ENCODE peak calls at places on chromosomes 12 and 14, in ten cellular contexts. One of them, this sample, is unnamed.

GRCh38 chr12:104456950-104457745 is 400 bp downstream of the CHST11 start:
- DNase-seq in tibial artery: peak
- DNase-seq in HFFc6: peak
- DNase-seq in HFF-Myc: peak
- DNase-seq in GM19239: no peak
- DNase-seq in ELF-1: peak
- DNase-seq in HTR-8/SVneo: peak
- DNase-seq in CD4-positive, alpha-beta memory T cell: peak
- DNase-seq in activated CD8-positive, alpha-beta memory T cell treated with anti-CD3 and anti-CD28 coated beads for 48 hours: no peak
- DNase-seq in lower leg skin: peak
- DNase-seq in this sample: peak

GRCh38 chr14:99651953-99652746 is 7.2 kb downstream of the HHIPL1 start:
- DNase-seq in tibial artery: no peak
- DNase-seq in HFFc6: no peak
- DNase-seq in HFF-Myc: no peak
- DNase-seq in GM19239: no peak
- DNase-seq in ELF-1: no peak
- DNase-seq in HTR-8/SVneo: no peak
- DNase-seq in CD4-positive, alpha-beta memory T cell: no peak
- DNase-seq in activated CD8-positive, alpha-beta memory T cell treated with anti-CD3 and anti-CD28 coated beads for 48 hours: no peak
- DNase-seq in lower leg skin: no peak
- DNase-seq in this sample: no peak

GRCh38 chr12:59500335-59500734 is 95.5 kb upstream of the SLC16A7 start:
- DNase-seq in tibial artery: no peak
- DNase-seq in HFFc6: no peak
- DNase-seq in HFF-Myc: no peak
- DNase-seq in GM19239: no peak
- DNase-seq in ELF-1: no peak
- DNase-seq in HTR-8/SVneo: no peak
- DNase-seq in CD4-positive, alpha-beta memory T cell: no peak
- DNase-seq in activated CD8-positive, alpha-beta memory T cell treated with anti-CD3 and anti-CD28 coated beads for 48 hours: no peak
- DNase-seq in lower leg skin: no peak
- DNase-seq in this sample: no peak

GRCh38 chr12:10395390-10395998 is 5.7 kb upstream of the KLRK1 start:
- DNase-seq in tibial artery: no peak
- DNase-seq in HFFc6: peak
- DNase-seq in HFF-Myc: peak
- DNase-seq in GM19239: no peak
- DNase-seq in ELF-1: peak
- DNase-seq in HTR-8/SVneo: peak
- DNase-seq in CD4-positive, alpha-beta memory T cell: no peak
- DNase-seq in activated CD8-positive, alpha-beta memory T cell treated with anti-CD3 and anti-CD28 coated beads for 48 hours: no peak
- DNase-seq in lower leg skin: no peak
- DNase-seq in this sample: no peak

GRCh38 chr12:81417056-81417455 is 339.2 kb downstream of the ACSS3 start:
- DNase-seq in tibial artery: no peak
- DNase-seq in HFFc6: no peak
- DNase-seq in HFF-Myc: no peak
- DNase-seq in GM19239: no peak
- DNase-seq in ELF-1: no peak
- DNase-seq in HTR-8/SVneo: no peak
- DNase-seq in CD4-positive, alpha-beta memory T cell: no peak
- DNase-seq in activated CD8-positive, alpha-beta memory T cell treated with anti-CD3 and anti-CD28 coated beads for 48 hours: no peak
- DNase-seq in lower leg skin: no peak
- DNase-seq in this sample: no peak

GRCh38 chr12:132471011-132471857 is 18.7 kb upstream of the FBRSL1 start:
- DNase-seq in tibial artery: no peak
- DNase-seq in HFFc6: no peak
- DNase-seq in HFF-Myc: no peak
- DNase-seq in GM19239: no peak
- DNase-seq in ELF-1: no peak
- DNase-seq in HTR-8/SVneo: no peak
- DNase-seq in CD4-positive, alpha-beta memory T cell: peak
- DNase-seq in activated CD8-positive, alpha-beta memory T cell treated with anti-CD3 and anti-CD28 coated beads for 48 hours: no peak
- DNase-seq in lower leg skin: no peak
- DNase-seq in this sample: no peak

GRCh38 chr12:28014196-28014595 is 41.7 kb upstream of the PTHLH start:
- DNase-seq in tibial artery: no peak
- DNase-seq in HFFc6: no peak
- DNase-seq in HFF-Myc: no peak
- DNase-seq in GM19239: no peak
- DNase-seq in ELF-1: no peak
- DNase-seq in HTR-8/SVneo: no peak
- DNase-seq in CD4-positive, alpha-beta memory T cell: no peak
- DNase-seq in activated CD8-positive, alpha-beta memory T cell treated with anti-CD3 and anti-CD28 coated beads for 48 hours: no peak
- DNase-seq in lower leg skin: no peak
- DNase-seq in this sample: no peak

GRCh38 chr14:105857223-105857815 is 330.9 kb downstream of the TMEM121 start:
- DNase-seq in tibial artery: no peak
- DNase-seq in HFFc6: no peak
- DNase-seq in HFF-Myc: no peak
- DNase-seq in GM19239: no peak
- DNase-seq in ELF-1: no peak
- DNase-seq in HTR-8/SVneo: no peak
- DNase-seq in CD4-positive, alpha-beta memory T cell: peak
- DNase-seq in activated CD8-positive, alpha-beta memory T cell treated with anti-CD3 and anti-CD28 coated beads for 48 hours: no peak
- DNase-seq in lower leg skin: peak
- DNase-seq in this sample: peak

GRCh38 chr14:65975865-65976264 is 510.3 kb upstream of the CCDC196 start:
- DNase-seq in tibial artery: no peak
- DNase-seq in HFFc6: no peak
- DNase-seq in HFF-Myc: no peak
- DNase-seq in GM19239: no peak
- DNase-seq in ELF-1: no peak
- DNase-seq in HTR-8/SVneo: no peak
- DNase-seq in CD4-positive, alpha-beta memory T cell: no peak
- DNase-seq in activated CD8-positive, alpha-beta memory T cell treated with anti-CD3 and anti-CD28 coated beads for 48 hours: no peak
- DNase-seq in lower leg skin: no peak
- DNase-seq in this sample: no peak

GRCh38 chr12:89709994-89710872 is 1.6 kb upstream of the ATP2B1 start:
- DNase-seq in tibial artery: peak
- DNase-seq in HFFc6: peak
- DNase-seq in HFF-Myc: no peak
- DNase-seq in GM19239: no peak
- DNase-seq in ELF-1: no peak
- DNase-seq in HTR-8/SVneo: no peak
- DNase-seq in CD4-positive, alpha-beta memory T cell: peak
- DNase-seq in activated CD8-positive, alpha-beta memory T cell treated with anti-CD3 and anti-CD28 coated beads for 48 hours: no peak
- DNase-seq in lower leg skin: peak
- DNase-seq in this sample: peak

GRCh38 chr12:111304642-111305071 is 64.2 kb downstream of the PHETA1 start:
- DNase-seq in tibial artery: no peak
- DNase-seq in HFFc6: no peak
- DNase-seq in HFF-Myc: peak
- DNase-seq in GM19239: no peak
- DNase-seq in ELF-1: peak
- DNase-seq in HTR-8/SVneo: no peak
- DNase-seq in CD4-positive, alpha-beta memory T cell: no peak
- DNase-seq in activated CD8-positive, alpha-beta memory T cell treated with anti-CD3 and anti-CD28 coated beads for 48 hours: peak
- DNase-seq in lower leg skin: no peak
- DNase-seq in this sample: no peak

GRCh38 chr14:31530136-31530535 is 31.1 kb upstream of the NUBPL start:
- DNase-seq in tibial artery: no peak
- DNase-seq in HFFc6: no peak
- DNase-seq in HFF-Myc: no peak
- DNase-seq in GM19239: no peak
- DNase-seq in ELF-1: no peak
- DNase-seq in HTR-8/SVneo: no peak
- DNase-seq in CD4-positive, alpha-beta memory T cell: no peak
- DNase-seq in activated CD8-positive, alpha-beta memory T cell treated with anti-CD3 and anti-CD28 coated beads for 48 hours: no peak
- DNase-seq in lower leg skin: no peak
- DNase-seq in this sample: no peak

GRCh38 chr14:103188691-103189480 is 65.6 kb downstream of the TNFAIP2 start:
- DNase-seq in tibial artery: no peak
- DNase-seq in HFFc6: no peak
- DNase-seq in HFF-Myc: no peak
- DNase-seq in GM19239: no peak
- DNase-seq in ELF-1: no peak
- DNase-seq in HTR-8/SVneo: no peak
- DNase-seq in CD4-positive, alpha-beta memory T cell: no peak
- DNase-seq in activated CD8-positive, alpha-beta memory T cell treated with anti-CD3 and anti-CD28 coated beads for 48 hours: peak
- DNase-seq in lower leg skin: peak
- DNase-seq in this sample: no peak

GRCh38 chr14:53793790-53794560 is 162.7 kb downstream of the BMP4 start:
- DNase-seq in tibial artery: no peak
- DNase-seq in HFFc6: no peak
- DNase-seq in HFF-Myc: no peak
- DNase-seq in GM19239: no peak
- DNase-seq in ELF-1: no peak
- DNase-seq in HTR-8/SVneo: no peak
- DNase-seq in CD4-positive, alpha-beta memory T cell: no peak
- DNase-seq in activated CD8-positive, alpha-beta memory T cell treated with anti-CD3 and anti-CD28 coated beads for 48 hours: no peak
- DNase-seq in lower leg skin: no peak
- DNase-seq in this sample: no peak

GRCh38 chr12:81128930-81129554 is 51.2 kb downstream of the ACSS3 start:
- DNase-seq in tibial artery: no peak
- DNase-seq in HFFc6: peak
- DNase-seq in HFF-Myc: peak
- DNase-seq in GM19239: peak
- DNase-seq in ELF-1: peak
- DNase-seq in HTR-8/SVneo: peak
- DNase-seq in CD4-positive, alpha-beta memory T cell: no peak
- DNase-seq in activated CD8-positive, alpha-beta memory T cell treated with anti-CD3 and anti-CD28 coated beads for 48 hours: no peak
- DNase-seq in lower leg skin: no peak
- DNase-seq in this sample: no peak

GRCh38 chr12:58491296-58491695 is 429.0 kb downstream of the LRIG3 start:
- DNase-seq in tibial artery: no peak
- DNase-seq in HFFc6: no peak
- DNase-seq in HFF-Myc: no peak
- DNase-seq in GM19239: no peak
- DNase-seq in ELF-1: no peak
- DNase-seq in HTR-8/SVneo: no peak
- DNase-seq in CD4-positive, alpha-beta memory T cell: no peak
- DNase-seq in activated CD8-positive, alpha-beta memory T cell treated with anti-CD3 and anti-CD28 coated beads for 48 hours: no peak
- DNase-seq in lower leg skin: no peak
- DNase-seq in this sample: no peak

GRCh38 chr12:4145990-4146859 is 127.3 kb upstream of the CCND2 start:
- DNase-seq in tibial artery: no peak
- DNase-seq in HFFc6: no peak
- DNase-seq in HFF-Myc: no peak
- DNase-seq in GM19239: no peak
- DNase-seq in ELF-1: no peak
- DNase-seq in HTR-8/SVneo: no peak
- DNase-seq in CD4-positive, alpha-beta memory T cell: peak
- DNase-seq in activated CD8-positive, alpha-beta memory T cell treated with anti-CD3 and anti-CD28 coated beads for 48 hours: peak
- DNase-seq in lower leg skin: peak
- DNase-seq in this sample: no peak

This sample was measured in type B pancreatic cell.